ENCODE peak calls at places on chromosomes 11 and 22, in eight cellular contexts. V, Z, W, P, S, T, F and O are unnamed samples.

GRCh38 chr11:110327508-110327907 is 31.1 kb upstream of the RDX start:
- DNase-seq in W (no peak), V (no peak), F (no peak), S (no peak), T (no peak), Z (no peak), P (no peak), O (no peak)

GRCh38 chr11:128814856-128815705 is 52.0 kb downstream of the KCNJ1 start:
- DNase-seq in W (peak), P (no peak), S (no peak), T (peak), F (no peak), V (peak), Z (peak), O (peak)

GRCh38 chr11:130553306-130553705 is 104.9 kb downstream of the ADAMTS15 start:
- DNase-seq in T (no peak), F (no peak), S (no peak), P (no peak), V (no peak), Z (peak), W (no peak), O (no peak)

GRCh38 chr11:122137081-122137793 is 21.2 kb upstream of the BLID start:
- DNase-seq in Z (peak), W (no peak), S (no peak), V (no peak), P (no peak), F (no peak), T (no peak), O (no peak)

GRCh38 chr11:62611705-62612365 is 740 bp downstream of the EML3 start:
- DNase-seq in P (no peak), S (peak), W (no peak), T (peak), F (peak), Z (peak), V (peak), O (peak)

GRCh38 chr22:30947163-30947820 is 21.3 kb downstream of the MORC2 start:
- DNase-seq in V (no peak), S (no peak), Z (no peak), F (peak), P (no peak), W (no peak), T (no peak), O (no peak)

GRCh38 chr11:9838961-9839360 is 175.1 kb downstream of the SWAP70 start:
- DNase-seq in P (no peak), W (no peak), V (no peak), Z (peak), F (no peak), T (no peak), S (no peak), O (no peak)

GRCh38 chr11:64207247-64208085 is 945 bp downstream of the FERMT3 start:
- DNase-seq in V (peak), Z (peak), F (no peak), T (peak), S (peak), W (peak), P (peak), O (no peak)

GRCh38 chr11:57903441-57904123 is 120.1 kb upstream of the OR9Q1 start:
- DNase-seq in T (no peak), Z (peak), P (no peak), F (peak), V (peak), S (peak), W (no peak), O (no peak)

GRCh38 chr22:49619301-49619700 is 208.4 kb downstream of the BRD1 start:
- DNase-seq in T (no peak), P (no peak), F (no peak), W (no peak), V (no peak), Z (no peak), S (no peak), O (no peak)

GRCh38 chr11:108593910-108594434 is 404 bp upstream of the EXPH5 start:
- DNase-seq in W (no peak), S (no peak), T (no peak), P (no peak), F (no peak), Z (no peak), V (no peak), O (no peak)

GRCh38 chr11:122267602-122268001 is 151.6 kb upstream of the BLID start:
- DNase-seq in Z (no peak), S (no peak), F (no peak), V (peak), W (no peak), T (no peak), P (no peak), O (no peak)

GRCh38 chr22:36536717-36537116 is 7.8 kb upstream of the EIF3D start:
- DNase-seq in F (no peak), V (no peak), T (peak), Z (peak), S (no peak), P (no peak), W (no peak), O (peak)

GRCh38 chr22:17199131-17199731 is 20.0 kb downstream of the ADA2 start:
- DNase-seq in P (no peak), Z (peak), S (no peak), T (peak), W (peak), V (peak), F (no peak), O (peak)

GRCh38 chr22:19275919-19276600 is 15.5 kb downstream of the CLTCL1 start:
- DNase-seq in W (no peak), S (no peak), Z (no peak), P (no peak), F (no peak), V (no peak), T (no peak), O (no peak)

GRCh38 chr22:30574095-30574981 is at the start of gene GAL3ST1:
- DNase-seq in P (no peak), F (no peak), Z (no peak), V (peak), T (peak), W (no peak), S (no peak), O (no peak)

GRCh38 chr11:86588566-86589090 is 83.8 kb downstream of the ME3 start:
- DNase-seq in Z (no peak), F (no peak), P (no peak), W (no peak), T (no peak), V (peak), S (no peak), O (no peak)

GRCh38 chr22:37126383-37126782 is 16.9 kb upstream of the TMPRSS6 start:
- DNase-seq in F (no peak), T (no peak), V (peak), P (no peak), Z (no peak), W (no peak), S (no peak), O (no peak)

GRCh38 chr11:727859-728748 is 19.2 kb upstream of the TALDO1 start:
- DNase-seq in Z (peak), F (peak), P (peak), T (peak), V (peak), S (peak), W (peak), O (no peak)